ENCODE peak calls at places on chromosomes 13 and 19, in four cellular contexts. U, T, Z and O are unnamed samples.

GRCh38 chr13:30908416-30908980 is 2.4 kb downstream of the MEDAG start:
- DNase-seq in U (no peak), T (no peak), Z (no peak), O (no peak)

GRCh38 chr13:45335397-45336024 is 5.5 kb downstream of the TPT1 start:
- DNase-seq in U (no peak), T (no peak), Z (no peak), O (no peak)

GRCh38 chr13:38743499-38743898 is 56.6 kb downstream of the FREM2 start:
- DNase-seq in U (no peak), T (no peak), Z (no peak), O (no peak)

GRCh38 chr13:42354246-42355117 is 82.5 kb downstream of the AKAP11 start:
- DNase-seq in U (no peak), T (no peak), Z (peak), O (no peak)

GRCh38 chr13:46202188-46202795 is 9.4 kb upstream of the LRRC63 start:
- DNase-seq in U (no peak), T (no peak), Z (no peak), O (no peak)

GRCh38 chr13:61362522-61362921 is 53.1 kb downstream of the PCDH20 start:
- DNase-seq in U (no peak), T (no peak), Z (no peak), O (no peak)

GRCh38 chr19:57106646-57107235 is 13.0 kb upstream of the USP29 start:
- DNase-seq in U (no peak), T (no peak), Z (no peak), O (no peak)

GRCh38 chr13:29428310-29428991 is 167.0 kb downstream of the SLC7A1 start:
- DNase-seq in U (no peak), T (no peak), Z (peak), O (peak)

GRCh38 chr19:52936151-52936957 is 13.1 kb upstream of the ZNF888 start:
- DNase-seq in U (no peak), T (no peak), Z (no peak), O (no peak)

GRCh38 chr19:14152713-14153112 is 16.3 kb upstream of the ASF1B start:
- DNase-seq in U (no peak), T (no peak), Z (no peak), O (no peak)

GRCh38 chr13:26604784-26605183 is 47.3 kb downstream of the WASF3 start:
- DNase-seq in U (no peak), T (no peak), Z (no peak), O (no peak)

GRCh38 chr13:64912141-64912540 is 2318.0 kb downstream of the PCDH9 start:
- DNase-seq in U (no peak), T (peak), Z (peak), O (no peak)

GRCh38 chr19:19955208-19955607 is 54.5 kb downstream of the ZNF93 start:
- DNase-seq in U (no peak), T (no peak), Z (no peak), O (no peak)

GRCh38 chr19:10421981-10422461 is 1.7 kb downstream of the PDE4A start:
- DNase-seq in U (no peak), T (no peak), Z (no peak), O (no peak)

GRCh38 chr19:46898731-46899130 is 37.9 kb downstream of the ARHGAP35 start:
- DNase-seq in U (no peak), T (no peak), Z (peak), O (no peak)

GRCh38 chr19:43574424-43575155 is 737 bp downstream of the XRCC1 start:
- DNase-seq in U (no peak), T (no peak), Z (no peak), O (no peak)

GRCh38 chr13:108911807-108912206 is 282.4 kb downstream of the MYO16 start:
- DNase-seq in U (no peak), T (no peak), Z (peak), O (no peak)

GRCh38 chr19:34712606-34713261 is 21.3 kb upstream of the ZNF181 start:
- DNase-seq in U (no peak), T (peak), Z (peak), O (peak)

GRCh38 chr13:32811297-32811800 is 204.9 kb upstream of the KL start:
- DNase-seq in U (no peak), T (peak), Z (peak), O (no peak)

GRCh38 chr13:30113983-30114491 is 193.3 kb downstream of the KATNAL1 start:
- DNase-seq in U (no peak), T (no peak), Z (peak), O (no peak)

GRCh38 chr19:32130241-32130753 is 215.1 kb upstream of the ZNF507 start:
- DNase-seq in U (no peak), T (no peak), Z (no peak), O (no peak)

GRCh38 chr19:9342610-9343304 is 18.8 kb downstream of the ZNF559 start:
- DNase-seq in U (no peak), T (no peak), Z (no peak), O (no peak)

GRCh38 chr13:21121616-21122015 is 54.7 kb downstream of the SKA3 start:
- DNase-seq in U (no peak), T (no peak), Z (no peak), O (no peak)

GRCh38 chr13:36088001-36088400 is 43.2 kb downstream of the DCLK1 start:
- DNase-seq in U (no peak), T (no peak), Z (peak), O (no peak)

GRCh38 chr19:15249912-15250634 is 17.8 kb upstream of the EPHX3 start:
- DNase-seq in U (no peak), T (no peak), Z (peak), O (no peak)

GRCh38 chr19:32647361-32647760 is 27.6 kb downstream of the ANKRD27 start:
- DNase-seq in U (no peak), T (no peak), Z (no peak), O (no peak)

GRCh38 chr19:44777715-44778347 is at the start of gene CBLC:
- DNase-seq in U (peak), T (no peak), Z (peak), O (no peak)
- TF ChIP-seq CTCF in U (peak), T (no peak), Z (peak), O (peak)

GRCh38 chr13:110629735-110630134 is 14.4 kb downstream of the NAXD start:
- DNase-seq in U (no peak), T (no peak), Z (no peak), O (no peak)
- TF ChIP-seq CTCF in U (no peak), T (no peak), Z (no peak), O (no peak)

DNA sequence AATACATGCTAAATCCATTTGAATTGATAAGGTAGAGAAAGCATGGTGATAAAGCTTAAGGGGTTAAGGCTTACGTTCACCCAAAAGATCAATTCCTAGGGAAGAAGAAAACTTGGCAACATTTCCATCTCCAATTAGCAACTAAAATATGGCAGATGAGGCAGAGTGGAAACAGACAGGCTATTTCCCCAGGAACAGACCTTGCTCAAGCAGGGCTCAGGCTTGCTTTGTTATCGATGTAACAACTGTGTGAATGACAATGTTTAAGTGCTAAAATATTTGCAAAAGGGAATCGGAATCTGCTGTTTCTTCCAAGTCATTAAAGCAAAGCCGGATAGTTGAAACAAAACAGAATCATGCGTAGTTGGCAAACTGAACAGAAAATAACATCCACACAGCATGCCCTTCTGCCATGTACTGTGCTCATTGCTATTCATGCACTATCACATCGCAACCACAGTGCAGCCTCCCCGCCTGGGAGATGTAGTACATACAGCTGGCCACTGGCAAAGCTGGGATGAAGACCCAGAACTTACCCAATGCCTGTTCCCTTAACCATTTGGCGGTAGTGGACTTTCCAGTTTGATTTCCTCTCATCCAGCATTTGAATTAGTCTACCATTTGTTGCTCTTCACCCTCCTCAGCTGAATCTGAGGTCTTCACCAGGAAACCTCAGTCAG is 799.1 kb downstream of the DIAPH3 start:
- DNase-seq in U (no peak), T (no peak), Z (no peak), O (no peak)
- TF ChIP-seq CTCF in U (peak), T (no peak), Z (no peak), O (no peak)

DNA sequence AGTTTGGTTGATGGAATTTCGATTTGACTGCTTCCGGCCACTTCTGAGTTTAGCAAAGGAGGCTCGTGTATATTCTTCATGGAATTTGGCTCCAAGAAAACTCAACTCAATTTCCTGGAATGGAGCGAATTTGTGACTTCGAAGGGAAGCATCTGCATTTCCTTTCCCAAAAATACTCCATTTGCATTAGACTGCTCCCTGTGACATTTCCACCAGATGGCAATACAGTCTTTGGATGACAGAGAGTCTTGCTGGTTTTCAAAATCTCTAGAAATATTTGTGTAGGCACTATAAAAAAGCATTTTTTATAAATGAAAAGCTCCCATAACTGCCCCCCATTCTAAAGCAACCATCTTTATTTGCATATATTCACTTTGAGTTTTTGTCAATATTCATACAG is 4.1 kb downstream of the C1QTNF9 start:
- DNase-seq in U (no peak), T (no peak), Z (no peak), O (no peak)
- TF ChIP-seq CTCF in U (peak), T (no peak), Z (no peak), O (peak)

GRCh38 chr19:41708481-41708880 is at the start of gene CEACAM5:
- DNase-seq in U (no peak), T (no peak), Z (no peak), O (no peak)
- TF ChIP-seq CTCF in U (no peak), T (no peak), Z (no peak), O (no peak)

GRCh38 chr19:12821761-12822160 is 12.6 kb downstream of the RTBDN start:
- DNase-seq in U (no peak), T (no peak), Z (peak), O (no peak)

GRCh38 chr19:12828494-12828893 is 5.9 kb downstream of the RTBDN start:
- DNase-seq in U (no peak), T (no peak), Z (no peak), O (no peak)

GRCh38 chr19:12825259-12826131 is 8.9 kb downstream of the RTBDN start:
- DNase-seq in U (peak), T (no peak), Z (no peak), O (peak)
- TF ChIP-seq CTCF in U (peak), T (peak), Z (peak), O (peak)